ENCODE peak calls at places on chromosomes 11 and 22, in nine cellular contexts. B is dorsolateral prefrontal cortex; J is DMS 273 treated with DMSO at 0.1 percent for 48 hours; V is AG20443; L is T-cell; Y is stimulated activated CD4-positive, alpha-beta T cell treated with anti-CD3 and anti-CD28 coated beads, Interleukin-2, amount 100 ng/mL, for 48 hours; Z is cardiac fibroblast; E is amniotic stem cell; P is activated naive CD4-positive, alpha-beta T cell treated with anti-CD3 and anti-CD28 coated beads for 36 hours. W is an unnamed sample.

GRCh38 chr22:40023226-40023925 is 28.6 kb downstream of the FAM83F start:
- DNase-seq in B (no peak), J (no peak), V (no peak), L (no peak), Y (no peak), Z (no peak), E (no peak), P (no peak), W (peak; percentile 52)

GRCh38 chr11:76232026-76232665 is 25.8 kb upstream of the WNT11 start:
- DNase-seq in B (no peak), J (no peak), V (no peak), L (peak; percentile 46), Y (no peak), Z (no peak), E (no peak), P (peak; percentile 51), W (no peak)

GRCh38 chr22:49972163-49973017 is 11.8 kb downstream of the PIM3 start:
- DNase-seq in B (no peak), J (no peak), V (no peak), L (no peak), Y (no peak), Z (no peak), E (no peak), P (peak; percentile 45), W (no peak)

GRCh38 chr22:33389927-33390326 is 331.7 kb upstream of the SYN3 start:
- DNase-seq in B (no peak), J (no peak), V (no peak), L (no peak), Y (no peak), Z (no peak), E (no peak), P (no peak), W (peak; percentile 5)

GRCh38 chr11:13016415-13016814 is 7.3 kb downstream of the RASSF10 start:
- DNase-seq in B (no peak), J (no peak), V (no peak), L (no peak), Y (no peak), Z (no peak), E (no peak), P (peak; percentile 12), W (no peak)

GRCh38 chr11:34050536-34050935 is 995 bp upstream of the CAPRIN1 start:
- DNase-seq in B (no peak), J (no peak), V (peak; percentile 72), L (no peak), Y (no peak), Z (peak; percentile 91), E (no peak), P (no peak), W (no peak)

GRCh38 chr11:71086687-71087258 is 165.6 kb downstream of the SHANK2 start:
- DNase-seq in B (no peak), J (no peak), V (peak; percentile 30), L (no peak), Y (no peak), Z (peak; percentile 21), E (no peak), P (peak; percentile 27), W (peak; percentile 34)

GRCh38 chr11:106061936-106062591 is 15.1 kb downstream of the KBTBD3 start:
- DNase-seq in B (no peak), J (no peak), V (no peak), L (no peak), Y (no peak), Z (no peak), E (no peak), P (peak; percentile 6), W (no peak)

GRCh38 chr11:26626346-26626745 is 54.3 kb upstream of the MUC15 start:
- DNase-seq in B (no peak), J (no peak), V (no peak), L (no peak), Y (no peak), Z (peak; percentile 83), E (no peak), P (no peak), W (no peak)

GRCh38 chr11:94877446-94878200 is 95.7 kb downstream of the CWC15 start:
- DNase-seq in B (no peak), J (no peak), V (no peak), L (no peak), Y (no peak), Z (no peak), E (no peak), P (no peak), W (no peak)

GRCh38 chr11:119788911-119789560 is 60.0 kb upstream of the NECTIN1 start:
- DNase-seq in B (no peak), J (no peak), V (no peak), L (no peak), Y (no peak), Z (no peak), E (no peak), P (no peak), W (no peak)

GRCh38 chr11:26741036-26741435 is 19.2 kb upstream of the SLC5A12 start:
- DNase-seq in B (no peak), J (no peak), V (peak; percentile 8), L (no peak), Y (no peak), Z (peak; percentile 83), E (peak; percentile 81), P (no peak), W (no peak)

GRCh38 chr11:61787928-61788491 is 4.4 kb downstream of the TMEM258 start:
- DNase-seq in B (peak; percentile 74), J (no peak), V (no peak), L (no peak), Y (no peak), Z (peak; percentile 68), E (no peak), P (peak; percentile 19), W (peak; percentile 6)

GRCh38 chr22:26922804-26923203 is 265.4 kb downstream of the MIAT start:
- DNase-seq in B (no peak), J (no peak), V (no peak), L (no peak), Y (no peak), Z (no peak), E (no peak), P (peak; percentile 20), W (no peak)

GRCh38 chr22:38938221-38938620 is 19.2 kb upstream of the APOBEC3A start:
- DNase-seq in B (no peak), J (no peak), V (no peak), L (no peak), Y (no peak), Z (no peak), E (no peak), P (no peak), W (no peak)

GRCh38 chr11:113314389-113315301 is at the start of gene TTC12:
- DNase-seq in B (peak; percentile 93), J (peak; percentile 81), V (peak; percentile 97), L (peak; percentile 75), Y (peak; percentile 93), Z (peak; percentile 91), E (peak; percentile 78), P (peak; percentile 95), W (no peak)

GRCh38 chr11:64687641-64688533 is 35.1 kb downstream of the NRXN2 start:
- DNase-seq in B (no peak), J (no peak), V (no peak), L (no peak), Y (no peak), Z (peak; percentile 16), E (no peak), P (no peak), W (no peak)

W was measured in NCI-H1694 treated with DMSO at 0.1 percent for 48 hours.